ENCODE peak calls at places on chromosome 2, in eight cellular contexts. M is neural progenitor cell, P is esophagus squamous epithelium, L is endothelial cell of umbilical vein, N is GM20000, Q is AG10803, Z is fibroblast of lung, S is RWPE1. V is an unnamed sample.

GRCh38 chr2:101697124-101697793 is at the start of gene MAP4K4:
- DNase-seq in P (peak; percentile 27), S (peak; percentile 84), Q (peak; percentile 87), L (peak; percentile 67), N (peak; percentile 77), Z (peak; percentile 82), M (peak; percentile 84), V (peak; percentile 88)

GRCh38 chr2:240820607-240821428 is 799 bp upstream of the KIF1A start:
- DNase-seq in S (no peak), L (no peak), N (no peak), Q (no peak), M (peak; percentile 75), Z (no peak), P (no peak), V (peak; percentile 78)

GRCh38 chr2:167114018-167114417 is 225.7 kb downstream of the XIRP2 start:
- DNase-seq in Z (no peak), L (no peak), S (no peak), N (no peak), M (no peak), Q (no peak), P (no peak), V (no peak)

GRCh38 chr2:236682651-236683422 is 113.2 kb downstream of the ACKR3 start:
- DNase-seq in L (no peak), N (no peak), S (no peak), Z (peak; percentile 41), P (no peak), M (no peak), Q (no peak), V (no peak)

GRCh38 chr2:28447943-28448737 is 47.7 kb upstream of the PLB1 start:
- DNase-seq in Q (peak; percentile 89), Z (peak; percentile 85), P (no peak), S (peak; percentile 45), L (no peak), M (no peak), N (no peak), V (no peak)

GRCh38 chr2:207819839-207820784 is 50.4 kb upstream of the FZD5 start:
- DNase-seq in M (no peak), Z (peak; percentile 15), L (no peak), P (no peak), N (no peak), S (no peak), Q (no peak), V (no peak)

GRCh38 chr2:133953524-133953923 is 300.3 kb upstream of the MGAT5 start:
- DNase-seq in Z (no peak), M (no peak), P (no peak), S (no peak), L (no peak), N (no peak), Q (no peak), V (no peak)

GRCh38 chr2:8676191-8676914 is 5.5 kb upstream of the ID2 start:
- DNase-seq in P (no peak), S (no peak), M (peak; percentile 26), Z (peak; percentile 87), Q (peak; percentile 91), L (peak; percentile 39), N (no peak), V (peak; percentile 33)

DNA sequence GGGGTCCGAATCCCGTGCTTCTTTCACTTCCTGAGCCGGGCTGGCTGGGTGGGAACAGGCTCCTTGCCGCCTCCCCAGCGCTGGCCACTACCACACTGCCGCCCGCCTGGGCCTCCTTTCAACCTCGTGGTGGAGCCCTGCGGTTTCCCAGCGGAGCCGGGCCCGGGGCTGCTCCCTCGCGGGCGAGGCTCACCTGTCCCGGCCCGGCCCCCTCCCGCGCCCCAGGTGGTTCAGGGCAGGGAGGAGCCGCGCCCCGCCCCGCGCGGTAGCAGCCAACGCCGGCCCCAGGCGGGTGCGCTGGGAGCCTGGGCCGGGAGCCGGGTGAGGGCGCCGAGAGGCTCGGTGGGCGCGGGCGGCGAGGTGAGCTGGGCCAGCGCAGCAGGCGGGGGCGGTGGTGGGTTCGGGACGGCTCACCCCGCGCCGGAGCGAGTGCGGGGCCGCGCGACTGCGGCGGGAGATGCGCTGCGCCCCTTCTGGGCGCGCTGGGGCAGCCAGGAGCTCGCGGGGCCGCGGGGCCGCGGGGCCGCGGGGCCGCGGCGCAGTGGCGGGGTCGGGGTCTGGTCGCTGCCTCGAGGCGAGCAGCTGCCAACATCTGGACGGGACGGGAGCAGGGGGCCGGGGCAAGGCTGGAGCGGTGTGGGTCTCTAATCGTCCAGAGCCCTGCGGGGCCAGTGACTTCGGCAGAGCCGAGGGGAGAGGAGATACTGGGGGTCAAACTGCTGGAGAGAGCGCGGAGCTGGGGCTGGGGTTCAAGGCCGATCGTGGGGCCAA is at the start of gene LYPD6B:
- DNase-seq in M (peak; percentile 70), L (no peak), S (peak; percentile 64), N (peak; percentile 68), P (no peak), Z (no peak), Q (no peak), V (peak; percentile 52)
- TF ChIP-seq CTCF in M (no peak), L (no peak), S (peak; percentile 21), N (no peak), P (peak; percentile 28), Z (no peak), Q (no peak), V (no peak)

DNA sequence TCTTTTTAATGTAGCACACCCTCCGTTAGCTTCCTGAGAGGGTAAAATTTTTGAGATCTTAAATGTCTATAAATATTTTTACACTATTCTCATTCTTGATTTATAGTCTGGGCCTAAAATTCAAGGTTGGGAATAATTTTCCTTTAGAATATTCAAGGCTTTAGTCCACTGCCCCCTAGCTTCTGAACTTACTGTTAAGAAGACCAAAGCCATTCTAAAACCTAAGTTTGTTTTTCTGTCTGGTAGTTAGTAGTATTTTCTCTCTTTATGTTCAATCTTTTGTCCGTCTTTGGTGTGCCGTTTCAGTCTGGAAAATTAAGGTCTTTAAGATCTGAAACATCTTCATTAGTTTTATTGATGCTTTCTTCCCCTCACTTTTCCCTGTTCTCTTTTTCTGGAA is 14.5 kb downstream of the OSBPL6 start:
- DNase-seq in S (no peak), Z (no peak), M (no peak), N (no peak), P (no peak), L (no peak), Q (no peak), V (no peak)
- TF ChIP-seq CTCF in S (no peak), Z (peak; percentile 31), M (peak; percentile 42), N (no peak), P (no peak), L (no peak), Q (peak; percentile 36), V (no peak)

GRCh38 chr2:165700511-165700910 is 93.5 kb downstream of the GALNT3 start:
- DNase-seq in N (no peak), P (no peak), L (no peak), Z (no peak), Q (no peak), S (no peak), M (peak; percentile 58), V (peak; percentile 34)

GRCh38 chr2:165693838-165694237 is 100.2 kb downstream of the GALNT3 start:
- DNase-seq in N (no peak), P (no peak), M (no peak), Q (no peak), S (no peak), L (no peak), Z (no peak), V (no peak)

GRCh38 chr2:165697727-165698620 is 96.1 kb downstream of the GALNT3 start:
- DNase-seq in P (no peak), M (peak; percentile 71), Z (no peak), L (no peak), N (no peak), S (no peak), Q (no peak), V (no peak)

GRCh38 chr2:165699931-165700330 is 94.1 kb downstream of the GALNT3 start:
- DNase-seq in M (no peak), L (no peak), S (no peak), N (no peak), Z (no peak), P (no peak), Q (no peak), V (no peak)

DNA sequence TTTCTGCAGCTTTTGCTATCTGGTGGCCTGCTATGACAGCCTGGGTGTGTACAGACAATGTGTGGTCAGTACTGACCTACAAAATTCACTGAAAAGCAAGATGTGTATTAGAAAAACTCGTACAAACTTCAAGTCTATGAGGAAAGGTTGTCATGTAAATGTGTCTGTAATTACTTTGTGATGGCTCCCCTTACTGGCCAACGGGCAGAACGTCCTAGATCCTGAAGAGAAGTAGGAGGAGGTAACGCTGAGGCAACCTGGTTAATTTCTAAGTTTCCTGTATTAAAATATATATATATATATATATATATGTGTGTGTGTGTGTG is 95.5 kb downstream of the GALNT3 start:
- DNase-seq in P (no peak), L (peak; percentile 56), N (peak; percentile 41), S (peak; percentile 53), M (peak; percentile 62), Z (peak; percentile 49), Q (peak; percentile 40), V (peak; percentile 18)
- TF ChIP-seq CTCF in P (peak; percentile 49), L (peak; percentile 52), N (peak; percentile 12), S (no peak), M (peak; percentile 63), Z (peak; percentile 58), Q (peak; percentile 61), V (peak; percentile 40)

GRCh38 chr2:42931147-42931817 is 138.9 kb upstream of the HAAO start:
- DNase-seq in Z (no peak), L (no peak), M (peak; percentile 60), P (no peak), Q (no peak), S (no peak), N (no peak), V (no peak)
- TF ChIP-seq CTCF in Z (peak; percentile 15), L (peak; percentile 45), M (peak; percentile 58), P (peak; percentile 29), Q (peak; percentile 36), S (no peak), N (peak; percentile 32), V (no peak)

GRCh38 chr2:160352492-160352891 is 141.1 kb downstream of the RBMS1 start:
- DNase-seq in Q (no peak), Z (peak; percentile 79), N (no peak), L (no peak), P (no peak), M (no peak), S (peak; percentile 95), V (no peak)
- TF ChIP-seq CTCF in Q (no peak), Z (no peak), N (no peak), L (no peak), P (no peak), M (no peak), S (no peak), V (no peak)

DNA sequence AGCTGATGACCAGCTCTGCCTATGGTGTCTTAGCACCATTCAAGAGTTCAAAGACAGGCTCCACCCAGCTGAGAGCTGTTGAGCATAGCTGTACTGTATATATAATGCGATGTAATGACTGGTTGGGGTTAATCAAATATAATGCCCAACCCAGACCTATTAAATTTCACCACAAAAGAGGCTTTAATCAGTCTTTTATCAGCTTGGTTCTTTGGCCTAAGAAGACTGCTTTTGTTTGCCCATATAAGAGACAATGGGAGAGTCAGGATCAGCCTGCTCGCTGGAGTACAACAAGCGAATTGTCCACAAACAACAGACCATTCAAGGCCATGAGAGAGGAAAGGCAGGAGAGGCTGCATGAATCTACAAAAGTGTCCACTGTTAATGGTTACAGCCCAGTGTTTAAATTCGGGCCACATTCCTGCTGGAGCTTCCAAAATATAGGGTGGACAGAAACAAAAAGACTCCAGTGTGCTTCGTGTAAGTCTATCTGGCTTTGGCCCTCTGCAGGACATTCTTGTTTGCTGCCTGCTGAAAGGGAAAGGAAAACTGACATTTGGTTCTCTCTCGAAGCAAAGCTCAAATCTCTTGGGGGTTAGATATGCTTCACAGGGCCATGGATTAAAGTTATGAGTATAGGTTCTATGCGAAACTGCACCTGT is 299.0 kb upstream of the FBXO11 start:
- DNase-seq in M (peak; percentile 71), Z (no peak), Q (no peak), P (no peak), S (no peak), L (no peak), N (peak; percentile 39), V (no peak)
- TF ChIP-seq CTCF in M (peak; percentile 29), Z (peak; percentile 17), Q (no peak), P (no peak), S (no peak), L (no peak), N (no peak), V (no peak)

GRCh38 chr2:14451312-14451711 is 181.2 kb upstream of the LRATD1 start:
- DNase-seq in N (no peak), P (no peak), Q (peak; percentile 3), M (peak; percentile 4), S (no peak), L (no peak), Z (no peak), V (no peak)
- TF ChIP-seq CTCF in N (peak; percentile 2), P (peak; percentile 27), Q (peak; percentile 11), M (peak; percentile 27), S (no peak), L (no peak), Z (no peak), V (no peak)